ENCODE peak calls at places on chromosomes 16 and 17, in ten cellular contexts. One of them, this sample, is unnamed.

GRCh38 chr17:43308999-43309398 is 75.2 kb upstream of the RNU2-1 start:
- DNase-seq in occipital lobe: no peak
- DNase-seq in activated naive CD4-positive, alpha-beta T cell: no peak
- DNase-seq in ascending aorta: no peak
- DNase-seq in AG08396: no peak
- DNase-seq in GDM1: no peak
- DNase-seq in T-helper 9 cell: no peak
- DNase-seq in A673: no peak
- DNase-seq in Calu3: no peak
- DNase-seq in NCI-H774: no peak
- DNase-seq in this sample: no peak

GRCh38 chr16:72848045-72848410 is 199.9 kb downstream of the ZFHX3 start:
- DNase-seq in occipital lobe: no peak
- DNase-seq in activated naive CD4-positive, alpha-beta T cell: no peak
- DNase-seq in ascending aorta: no peak
- DNase-seq in AG08396: no peak
- DNase-seq in GDM1: no peak
- DNase-seq in T-helper 9 cell: no peak
- DNase-seq in A673: no peak
- DNase-seq in Calu3: peak; percentile 14
- DNase-seq in NCI-H774: no peak
- DNase-seq in this sample: no peak

GRCh38 chr17:62653002-62653830 is 25.7 kb downstream of the MRC2 start:
- DNase-seq in occipital lobe: no peak
- DNase-seq in activated naive CD4-positive, alpha-beta T cell: peak; percentile 61
- DNase-seq in ascending aorta: peak; percentile 86
- DNase-seq in AG08396: peak; percentile 78
- DNase-seq in GDM1: peak; percentile 80
- DNase-seq in T-helper 9 cell: peak; percentile 34
- DNase-seq in A673: peak; percentile 82
- DNase-seq in Calu3: peak; percentile 63
- DNase-seq in NCI-H774: peak; percentile 90
- DNase-seq in this sample: peak; percentile 94

GRCh38 chr17:66578781-66579489 is 256.0 kb upstream of the CACNG5 start:
- DNase-seq in occipital lobe: no peak
- DNase-seq in activated naive CD4-positive, alpha-beta T cell: no peak
- DNase-seq in ascending aorta: no peak
- DNase-seq in AG08396: no peak
- DNase-seq in GDM1: no peak
- DNase-seq in T-helper 9 cell: no peak
- DNase-seq in A673: peak; percentile 53
- DNase-seq in Calu3: no peak
- DNase-seq in NCI-H774: no peak
- DNase-seq in this sample: peak; percentile 27

GRCh38 chr16:22898874-22899348 is 84.9 kb downstream of the HS3ST2 start:
- DNase-seq in occipital lobe: peak; percentile 76
- DNase-seq in activated naive CD4-positive, alpha-beta T cell: no peak
- DNase-seq in ascending aorta: peak; percentile 71
- DNase-seq in AG08396: peak; percentile 48
- DNase-seq in GDM1: peak; percentile 34
- DNase-seq in T-helper 9 cell: peak; percentile 5
- DNase-seq in A673: peak; percentile 89
- DNase-seq in Calu3: peak; percentile 86
- DNase-seq in NCI-H774: peak; percentile 64
- DNase-seq in this sample: peak; percentile 39

GRCh38 chr17:64494121-64494520 is 2.7 kb downstream of the POLG2 start:
- DNase-seq in occipital lobe: no peak
- DNase-seq in activated naive CD4-positive, alpha-beta T cell: no peak
- DNase-seq in ascending aorta: no peak
- DNase-seq in AG08396: no peak
- DNase-seq in GDM1: no peak
- DNase-seq in T-helper 9 cell: no peak
- DNase-seq in A673: no peak
- DNase-seq in Calu3: no peak
- DNase-seq in NCI-H774: no peak
- DNase-seq in this sample: no peak

GRCh38 chr17:61837175-61838051 is 25.9 kb downstream of the BRIP1 start:
- DNase-seq in occipital lobe: no peak
- DNase-seq in activated naive CD4-positive, alpha-beta T cell: no peak
- DNase-seq in ascending aorta: no peak
- DNase-seq in AG08396: peak; percentile 34
- DNase-seq in GDM1: peak; percentile 33
- DNase-seq in T-helper 9 cell: peak; percentile 38
- DNase-seq in A673: peak; percentile 76
- DNase-seq in Calu3: peak; percentile 39
- DNase-seq in NCI-H774: peak; percentile 46
- DNase-seq in this sample: peak; percentile 61

GRCh38 chr16:50876263-50876662 is 134.4 kb downstream of the CYLD start:
- DNase-seq in occipital lobe: no peak
- DNase-seq in activated naive CD4-positive, alpha-beta T cell: no peak
- DNase-seq in ascending aorta: no peak
- DNase-seq in AG08396: no peak
- DNase-seq in GDM1: no peak
- DNase-seq in T-helper 9 cell: no peak
- DNase-seq in A673: no peak
- DNase-seq in Calu3: no peak
- DNase-seq in NCI-H774: no peak
- DNase-seq in this sample: no peak

GRCh38 chr16:23594186-23594585 is 1.9 kb downstream of the NDUFAB1 start:
- DNase-seq in occipital lobe: no peak
- DNase-seq in activated naive CD4-positive, alpha-beta T cell: no peak
- DNase-seq in ascending aorta: no peak
- DNase-seq in AG08396: no peak
- DNase-seq in GDM1: no peak
- DNase-seq in T-helper 9 cell: no peak
- DNase-seq in A673: no peak
- DNase-seq in Calu3: no peak
- DNase-seq in NCI-H774: no peak
- DNase-seq in this sample: no peak

GRCh38 chr17:40190197-40191021 is 13.1 kb downstream of the RAPGEFL1 start:
- DNase-seq in occipital lobe: no peak
- DNase-seq in activated naive CD4-positive, alpha-beta T cell: no peak
- DNase-seq in ascending aorta: no peak
- DNase-seq in AG08396: no peak
- DNase-seq in GDM1: no peak
- DNase-seq in T-helper 9 cell: peak; percentile 13
- DNase-seq in A673: no peak
- DNase-seq in Calu3: peak; percentile 78
- DNase-seq in NCI-H774: no peak
- DNase-seq in this sample: peak; percentile 60

GRCh38 chr16:19735074-19735867 is 17.2 kb downstream of the IQCK start:
- DNase-seq in occipital lobe: no peak
- DNase-seq in activated naive CD4-positive, alpha-beta T cell: no peak
- DNase-seq in ascending aorta: peak; percentile 3
- DNase-seq in AG08396: no peak
- DNase-seq in GDM1: no peak
- DNase-seq in T-helper 9 cell: no peak
- DNase-seq in A673: no peak
- DNase-seq in Calu3: no peak
- DNase-seq in NCI-H774: no peak
- DNase-seq in this sample: no peak

This sample was measured in SK-N-DZ.